ENCODE peak calls at places on chromosomes 7 and 10, in four cellular contexts. One of them, this sample, is unnamed. For H3K27me3, the result is how much of the 10 kb centered on the place peaks cover.

GRCh38 chr7:7675686-7676085 is 35.1 kb downstream of the UMAD1 start:
- DNase-seq in prostate gland: no peak
- DNase-seq in stomach: no peak
- DNase-seq in ovary: no peak
- DNase-seq in this sample: no peak

GRCh38 chr7:3200504-3200903 is 100.5 kb upstream of the SDK1 start:
- DNase-seq in prostate gland: no peak
- DNase-seq in stomach: peak
- DNase-seq in ovary: no peak
- DNase-seq in this sample: no peak

GRCh38 chr10:97097154-97097490 is 88.6 kb downstream of the SLIT1 start:
- DNase-seq in ovary: no peak
- DNase-seq in stomach: no peak
- DNase-seq in prostate gland: no peak
- DNase-seq in this sample: no peak

GRCh38 chr7:117383826-117384225 is 43.5 kb downstream of the ASZ1 start:
- DNase-seq in ovary: no peak
- DNase-seq in stomach: no peak
- DNase-seq in prostate gland: no peak
- DNase-seq in this sample: no peak

GRCh38 chr7:136911362-136911761 is 42.9 kb downstream of the CHRM2 start:
- DNase-seq in prostate gland: no peak
- DNase-seq in stomach: no peak
- DNase-seq in ovary: no peak
- DNase-seq in this sample: no peak

GRCh38 chr7:99137418-99138180 is 6.3 kb downstream of the SMURF1 start:
- DNase-seq in prostate gland: no peak
- DNase-seq in stomach: no peak
- DNase-seq in ovary: no peak
- DNase-seq in this sample: peak

GRCh38 chr10:124791378-124792348 is at the start of gene EEF1AKMT2:
- DNase-seq in stomach: peak
- DNase-seq in prostate gland: peak
- DNase-seq in ovary: peak
- DNase-seq in this sample: peak

GRCh38 chr7:81232084-81232799 is 313.4 kb upstream of the SEMA3C start:
- DNase-seq in prostate gland: peak
- DNase-seq in ovary: no peak
- DNase-seq in stomach: peak
- DNase-seq in this sample: no peak

GRCh38 chr7:119900996-119901395 is 372.0 kb upstream of the KCND2 start:
- DNase-seq in ovary: no peak
- DNase-seq in prostate gland: no peak
- DNase-seq in stomach: no peak
- DNase-seq in this sample: peak

GRCh38 chr10:86113044-86113443 is 253.6 kb downstream of the GRID1 start:
- DNase-seq in stomach: no peak
- DNase-seq in ovary: no peak
- DNase-seq in prostate gland: no peak
- DNase-seq in this sample: no peak

GRCh38 chr7:137778511-137778910 is 68.3 kb downstream of the DGKI start:
- DNase-seq in ovary: no peak
- DNase-seq in prostate gland: no peak
- DNase-seq in stomach: no peak
- DNase-seq in this sample: no peak

GRCh38 chr7:106592282-106593027 is 68.5 kb downstream of the CCDC71L start:
- DNase-seq in stomach: peak
- DNase-seq in prostate gland: no peak
- DNase-seq in ovary: no peak
- DNase-seq in this sample: no peak
- H3K27me3 ChIP-seq in stomach: under half
- H3K27me3 ChIP-seq in prostate gland: under half
- H3K27me3 ChIP-seq in ovary: under half
- H3K27me3 ChIP-seq in this sample: under half

DNA sequence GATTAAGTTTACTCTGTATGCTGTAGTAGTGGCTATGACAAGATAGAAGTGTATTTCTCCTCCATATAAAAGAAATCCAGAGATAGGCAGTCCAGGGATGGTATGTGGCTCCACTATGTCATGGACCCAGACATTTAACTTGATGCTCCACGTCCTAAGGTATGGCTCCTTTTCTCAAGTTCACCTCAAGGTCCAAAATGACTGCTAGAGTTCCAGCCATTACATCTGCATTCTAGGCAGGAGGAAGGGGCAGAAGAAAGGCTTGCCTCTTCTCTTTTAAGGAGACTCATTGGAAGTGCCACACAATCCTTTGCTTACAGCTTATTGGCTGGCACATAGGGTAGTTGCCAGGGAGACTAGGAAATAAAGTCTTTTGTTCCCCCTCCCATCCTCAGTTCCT is 27.7 kb upstream of the ATXN7L1 start:
- DNase-seq in stomach: no peak
- DNase-seq in ovary: no peak
- DNase-seq in prostate gland: no peak
- DNase-seq in this sample: no peak
- H3K27me3 ChIP-seq in stomach: under half
- H3K27me3 ChIP-seq in ovary: under half
- H3K27me3 ChIP-seq in prostate gland: under half
- H3K27me3 ChIP-seq in this sample: under half

GRCh38 chr10:93758510-93758885 is 762 bp downstream of the LGI1 start:
- DNase-seq in ovary: no peak
- DNase-seq in prostate gland: no peak
- DNase-seq in stomach: no peak
- DNase-seq in this sample: no peak
- H3K27me3 ChIP-seq in ovary: under half
- H3K27me3 ChIP-seq in prostate gland: under half
- H3K27me3 ChIP-seq in stomach: under half
- H3K27me3 ChIP-seq in this sample: under half

GRCh38 chr10:100739516-100740368 is 5.6 kb upstream of the PAX2 start:
- DNase-seq in prostate gland: no peak
- DNase-seq in ovary: no peak
- DNase-seq in stomach: no peak
- DNase-seq in this sample: no peak
- H3K27me3 ChIP-seq in prostate gland: half or more
- H3K27me3 ChIP-seq in ovary: under half
- H3K27me3 ChIP-seq in stomach: half or more
- H3K27me3 ChIP-seq in this sample: half or more

GRCh38 chr10:133226251-133226808 is 3.7 kb upstream of the UTF1 start:
- DNase-seq in stomach: no peak
- DNase-seq in ovary: no peak
- DNase-seq in prostate gland: no peak
- DNase-seq in this sample: no peak
- H3K27me3 ChIP-seq in stomach: under half
- H3K27me3 ChIP-seq in ovary: under half
- H3K27me3 ChIP-seq in prostate gland: under half
- H3K27me3 ChIP-seq in this sample: under half